ENCODE peak calls at places on chromosomes 7 and 10, in ten cellular contexts. O is GM23248; X is A549; S is foreskin keratinocyte; F is fibroblast of lung; M is naive thymus-derived CD4-positive, alpha-beta T cell; H is heart right ventricle; R is ascending aorta; P is aorta; D is breast epithelium. E is an unnamed sample. For H3K4me1, the result is how much of the 10 kb centered on the place peaks cover.

GRCh38 chr7:135321556-135321955 is 87.9 kb downstream of the STRA8 start:
- DNase-seq in M (no peak), S (peak), O (peak), D (no peak), H (no peak), P (no peak), F (peak), X (no peak), R (no peak), E (no peak)

GRCh38 chr7:18890885-18891621 is 226.4 kb downstream of the TWIST1 start:
- DNase-seq in M (no peak), H (no peak), S (no peak), O (no peak), X (no peak), R (no peak), P (no peak), F (peak), D (no peak), E (no peak)

GRCh38 chr10:7045891-7046599 is 364.8 kb downstream of the SFMBT2 start:
- DNase-seq in O (no peak), F (no peak), P (no peak), S (no peak), M (no peak), D (no peak), H (no peak), R (no peak), X (no peak), E (no peak)

GRCh38 chr10:112875474-112876267 is 74.4 kb upstream of the TCF7L2 start:
- DNase-seq in P (peak), M (no peak), X (peak), R (no peak), O (peak), F (peak), H (no peak), S (peak), D (no peak), E (no peak)

GRCh38 chr10:125299476-125299875 is 139.1 kb upstream of the CTBP2 start:
- DNase-seq in P (no peak), R (no peak), O (no peak), M (no peak), X (no peak), H (no peak), F (no peak), D (no peak), S (no peak), E (no peak)

GRCh38 chr10:120951288-120951687 is 100.1 kb downstream of the WDR11 start:
- DNase-seq in O (no peak), X (no peak), R (no peak), P (no peak), D (no peak), S (no peak), H (no peak), F (no peak), M (no peak), E (peak)

GRCh38 chr7:85232068-85232467 is 45.2 kb upstream of the SEMA3D start:
- DNase-seq in P (no peak), H (no peak), M (no peak), S (no peak), R (no peak), X (no peak), F (no peak), O (no peak), D (no peak), E (no peak)

GRCh38 chr10:7350541-7351195 is 60.2 kb downstream of the SFMBT2 start:
- DNase-seq in S (no peak), M (no peak), R (no peak), P (no peak), O (no peak), F (no peak), D (no peak), X (no peak), H (no peak), E (no peak)

GRCh38 chr7:104341545-104341944 is 13.1 kb downstream of the LHFPL3 start:
- DNase-seq in F (no peak), S (no peak), O (no peak), M (no peak), P (no peak), R (no peak), D (no peak), X (no peak), H (no peak), E (peak)

GRCh38 chr10:70088299-70088698 is 35.7 kb downstream of the MACROH2A2 start:
- DNase-seq in O (no peak), D (no peak), H (no peak), X (no peak), P (no peak), R (no peak), M (no peak), S (no peak), F (no peak), E (no peak)

GRCh38 chr7:5255832-5256231 is 26.9 kb upstream of the SLC29A4 start:
- DNase-seq in S (peak), O (no peak), H (no peak), R (no peak), F (no peak), M (no peak), D (no peak), P (no peak), X (no peak), E (no peak)

GRCh38 chr7:136925049-136925448 is 56.6 kb downstream of the CHRM2 start:
- DNase-seq in R (no peak), F (peak), X (no peak), S (no peak), O (no peak), D (no peak), H (no peak), M (no peak), P (no peak), E (no peak)

GRCh38 chr7:53658956-53659355 is 623.5 kb downstream of the POM121L12 start:
- DNase-seq in H (no peak), F (no peak), M (no peak), P (no peak), R (no peak), X (no peak), O (no peak), D (no peak), S (no peak), E (no peak)
- H3K27ac ChIP-seq in H (no peak), F (no peak), M (no peak), P (no peak), R (no peak), X (no peak), O (no peak), D (no peak), S (no peak), E (no peak)

DNA sequence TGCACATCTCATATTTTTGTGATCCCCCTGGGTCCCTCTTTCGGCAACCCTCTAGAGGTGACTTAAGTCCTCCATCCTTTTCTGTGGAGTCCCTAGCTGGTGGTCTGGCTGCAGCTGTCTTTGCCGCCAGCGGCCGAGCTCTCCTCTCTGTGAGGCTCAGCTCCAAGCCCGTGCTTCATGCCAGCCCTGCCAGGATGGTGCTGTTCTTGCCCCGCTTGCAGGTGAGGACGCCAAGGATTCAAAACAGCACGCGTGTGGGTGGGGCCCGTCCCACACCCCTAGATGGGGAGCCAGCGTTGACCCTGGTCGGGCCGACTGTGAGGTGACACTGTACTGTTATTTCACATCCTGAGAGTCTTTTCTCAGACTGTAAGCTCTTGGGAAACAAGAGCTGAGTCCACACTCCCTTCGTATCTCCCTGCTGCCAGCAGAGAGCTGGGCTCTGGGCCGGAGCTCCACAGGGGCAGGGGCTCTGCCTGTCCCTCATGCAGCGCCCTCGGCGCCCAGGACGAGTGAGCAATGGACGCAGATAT is 36.6 kb upstream of the GJD4 start:
- DNase-seq in O (no peak), M (no peak), X (no peak), H (no peak), R (no peak), S (no peak), P (no peak), F (no peak), D (no peak), E (no peak)
- H3K4me1 ChIP-seq in O (under half), M (under half), X (under half), H (under half), R (under half), S (under half), P (under half), F (under half), D (under half), E (under half)

DNA sequence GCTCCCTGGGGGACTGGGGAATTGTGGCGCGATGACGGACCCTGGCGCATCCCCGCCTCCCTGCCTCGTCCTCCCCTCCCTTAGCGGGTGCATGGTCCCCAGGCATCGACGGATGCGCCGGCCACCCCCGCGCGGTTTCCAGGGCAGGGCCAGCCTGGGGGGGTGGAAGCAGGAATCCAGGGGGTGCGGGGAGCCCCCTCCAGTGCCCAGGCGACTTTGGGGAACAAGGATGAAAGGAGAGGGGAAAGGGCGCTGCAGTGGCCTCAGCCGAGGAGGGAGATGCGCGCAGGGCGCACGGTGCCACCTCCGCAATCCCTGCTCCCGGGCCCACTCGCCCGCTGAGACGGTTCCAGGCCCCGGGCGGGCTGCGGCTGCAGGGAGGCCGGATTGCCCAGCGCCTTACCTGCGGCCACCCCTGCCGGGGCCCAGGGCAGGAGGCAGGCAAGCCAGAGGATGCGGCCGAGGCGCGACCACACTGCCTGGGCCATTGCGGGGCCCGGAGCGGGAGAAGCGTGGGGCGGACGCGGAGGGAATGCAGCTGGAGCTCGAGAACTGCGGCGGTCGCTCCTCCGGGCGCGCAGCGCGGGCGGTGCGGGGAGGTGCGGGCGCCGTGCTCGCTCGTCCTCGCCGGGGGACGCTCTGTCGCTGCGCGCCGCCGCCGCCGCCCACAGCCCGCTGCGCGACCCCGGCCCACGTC is at the start of gene TMEM130:
- DNase-seq in H (no peak), R (no peak), D (no peak), S (no peak), M (no peak), X (no peak), O (peak), P (no peak), F (no peak), E (peak)
- H3K27ac ChIP-seq in H (no peak), R (peak), D (no peak), S (no peak), M (no peak), X (peak), O (no peak), P (peak), F (no peak), E (no peak)

GRCh38 chr7:129617178-129617577 is 5.7 kb downstream of the NRF1 start:
- DNase-seq in O (no peak), X (no peak), M (no peak), R (no peak), H (no peak), F (no peak), P (no peak), S (no peak), D (no peak), E (no peak)
- H3K4me1 ChIP-seq in O (under half), X (under half), M (under half), R (under half), H (under half), F (under half), P (under half), S (under half), D (under half), E (under half)

GRCh38 chr7:27162930-27163775 is 2.2 kb downstream of the HOXA9 start:
- DNase-seq in S (peak), D (no peak), P (no peak), X (no peak), O (peak), M (no peak), H (no peak), F (no peak), R (peak), E (no peak)
- H3K27ac ChIP-seq in S (peak), D (peak), P (no peak), X (no peak), O (peak), M (no peak), H (no peak), F (no peak), R (no peak), E (no peak)

DNA sequence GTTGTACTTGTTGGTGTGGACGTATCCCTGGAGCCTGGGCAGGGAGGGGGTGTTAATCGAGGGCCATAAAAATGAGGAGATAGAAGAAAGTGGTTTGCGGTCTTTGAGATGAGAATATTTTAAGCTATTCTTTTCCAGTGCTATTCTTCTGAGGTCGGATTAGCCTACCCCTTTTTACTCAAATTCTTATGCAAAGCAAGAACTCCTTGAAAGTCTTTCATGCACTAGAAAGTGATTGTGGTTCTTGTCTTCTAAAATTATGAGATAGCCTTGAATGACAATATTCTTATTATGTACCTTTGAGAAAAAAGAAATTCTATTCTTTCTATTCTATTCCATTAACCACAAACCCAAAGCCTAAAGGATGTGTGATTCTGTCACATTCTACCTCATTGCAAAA is 201.3 kb upstream of the SEMA3C start:
- DNase-seq in D (no peak), R (no peak), X (no peak), M (no peak), F (no peak), P (no peak), O (no peak), S (no peak), H (no peak), E (no peak)
- H3K4me1 ChIP-seq in D (under half), R (under half), X (under half), M (under half), F (under half), P (under half), O (under half), S (under half), H (under half), E (under half)

DNA sequence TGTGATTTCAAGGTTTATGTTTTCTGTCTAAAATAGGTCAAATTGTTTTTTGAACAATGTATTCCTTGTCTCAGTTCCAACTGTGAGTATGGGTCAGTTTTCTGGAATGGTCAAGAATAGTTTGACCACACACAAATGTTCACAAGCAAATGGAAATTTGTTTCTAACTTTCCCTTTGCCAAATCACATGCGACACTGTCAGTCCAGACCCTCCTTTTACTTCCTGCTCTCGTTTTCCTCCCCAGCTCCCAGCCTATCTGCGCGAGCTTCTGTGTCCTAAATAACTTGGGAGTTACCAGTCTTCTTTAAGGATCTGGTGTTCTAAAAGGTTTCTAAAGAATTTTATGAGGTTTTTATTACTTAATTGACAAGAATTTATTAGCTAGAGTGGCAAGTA is 266.0 kb upstream of the KLF6 start:
- DNase-seq in F (peak), R (peak), D (no peak), M (no peak), S (peak), H (no peak), X (no peak), O (peak), P (peak), E (no peak)
- H3K27ac ChIP-seq in F (peak), R (peak), D (peak), M (no peak), S (peak), H (peak), X (peak), O (peak), P (peak), E (no peak)

DNA sequence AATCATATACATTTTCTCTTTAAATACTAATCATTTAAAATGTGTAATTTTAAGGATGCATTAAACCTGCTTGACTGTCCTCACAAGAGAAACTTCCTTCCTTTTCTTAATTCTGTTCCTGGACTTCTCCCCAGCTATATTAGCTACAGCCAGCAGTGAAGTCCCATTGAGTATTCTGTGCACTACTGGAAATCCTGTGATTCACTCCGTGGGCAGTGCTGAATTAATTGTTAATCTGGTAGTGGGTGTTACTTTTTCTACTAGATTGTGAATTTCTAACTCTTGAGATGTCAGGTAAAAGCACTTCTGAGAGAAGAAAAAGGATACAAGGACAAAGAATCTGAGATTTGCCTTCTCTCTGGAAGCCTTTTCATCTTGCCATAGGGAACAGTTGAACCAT is 33.9 kb downstream of the CYCS start:
- DNase-seq in P (no peak), M (no peak), F (no peak), H (no peak), R (no peak), S (no peak), X (no peak), D (no peak), O (no peak), E (no peak)
- H3K4me1 ChIP-seq in P (under half), M (under half), F (under half), H (under half), R (under half), S (under half), X (under half), D (under half), O (under half), E (under half)

E was measured in neural progenitor cell.